ENCODE peak calls at places on chromosome 5, in seven cellular contexts. C, J, B, D, F, V and A are unnamed samples.

GRCh38 chr5:71697967-71698366 is 21.1 kb upstream of the CARTPT start:
- DNase-seq in J (no peak), B (no peak), V (peak; percentile 59), D (peak; percentile 24), F (no peak), C (no peak), A (no peak)

GRCh38 chr5:83927140-83927733 is 206.6 kb upstream of the HAPLN1 start:
- DNase-seq in D (peak; percentile 80), C (peak; percentile 57), F (peak; percentile 83), V (peak; percentile 82), J (peak; percentile 84), B (peak; percentile 56), A (peak; percentile 80)

GRCh38 chr5:162485666-162486292 is 418.2 kb downstream of the GABRG2 start:
- DNase-seq in D (no peak), F (no peak), C (no peak), B (no peak), J (no peak), V (peak; percentile 55), A (no peak)

GRCh38 chr5:134252671-134253070 is 26.8 kb upstream of the PPP2CA start:
- DNase-seq in V (no peak), F (no peak), J (peak; percentile 28), D (no peak), C (peak; percentile 74), B (no peak), A (peak; percentile 18)

GRCh38 chr5:57509501-57510260 is 27.1 kb upstream of the ACTBL2 start:
- DNase-seq in D (no peak), F (no peak), V (no peak), B (no peak), J (no peak), C (no peak), A (no peak)

GRCh38 chr5:138568061-138568824 is 7.0 kb downstream of the HSPA9 start:
- DNase-seq in J (no peak), D (no peak), C (no peak), F (no peak), B (peak; percentile 31), V (no peak), A (no peak)

GRCh38 chr5:3324421-3325101 is 271.1 kb upstream of the IRX1 start:
- DNase-seq in J (peak; percentile 7), B (no peak), F (no peak), D (no peak), C (no peak), V (peak; percentile 43), A (no peak)

GRCh38 chr5:9928266-9928750 is 298.2 kb upstream of the TAS2R1 start:
- DNase-seq in F (no peak), J (no peak), C (no peak), B (no peak), V (no peak), D (no peak), A (no peak)

GRCh38 chr5:80406980-80407734 is 707 bp upstream of the ZFYVE16 start:
- DNase-seq in C (no peak), V (no peak), D (peak; percentile 4), J (no peak), B (peak; percentile 67), F (peak; percentile 19), A (peak; percentile 36)

GRCh38 chr5:33981408-33982171 is 2.9 kb downstream of the SLC45A2 start:
- DNase-seq in F (no peak), J (no peak), V (no peak), D (no peak), B (no peak), C (no peak), A (no peak)

DNA sequence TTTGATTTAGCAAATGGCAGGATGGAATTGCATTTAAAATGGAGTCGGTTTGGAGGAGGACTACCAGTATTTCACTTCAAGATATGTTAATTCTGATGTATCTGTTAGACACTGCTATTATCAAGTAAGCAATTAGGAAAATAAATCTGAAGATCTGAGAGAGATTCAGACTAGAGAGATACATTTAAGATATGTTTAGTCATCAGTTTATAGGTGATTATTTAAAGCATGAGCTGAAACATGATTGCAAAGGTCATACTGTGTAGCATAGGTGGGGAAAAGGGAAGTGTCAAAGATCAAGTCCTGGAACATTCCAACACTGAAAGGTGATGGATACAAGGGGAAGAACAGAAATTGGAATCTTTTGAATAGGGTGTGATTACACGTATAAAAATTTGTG is 79.1 kb downstream of the FAM174A start:
- DNase-seq in C (no peak), B (no peak), D (no peak), V (no peak), J (no peak), F (no peak), A (no peak)
- H3K27me3 ChIP-seq in C (no peaks in the 10 kb centered on the region), B (no peaks in the 10 kb centered on the region), D (no peaks in the 10 kb centered on the region), V (no peaks in the 10 kb centered on the region), J (no peaks in the 10 kb centered on the region), F (no peaks in the 10 kb centered on the region), A (no peaks in the 10 kb centered on the region)

DNA sequence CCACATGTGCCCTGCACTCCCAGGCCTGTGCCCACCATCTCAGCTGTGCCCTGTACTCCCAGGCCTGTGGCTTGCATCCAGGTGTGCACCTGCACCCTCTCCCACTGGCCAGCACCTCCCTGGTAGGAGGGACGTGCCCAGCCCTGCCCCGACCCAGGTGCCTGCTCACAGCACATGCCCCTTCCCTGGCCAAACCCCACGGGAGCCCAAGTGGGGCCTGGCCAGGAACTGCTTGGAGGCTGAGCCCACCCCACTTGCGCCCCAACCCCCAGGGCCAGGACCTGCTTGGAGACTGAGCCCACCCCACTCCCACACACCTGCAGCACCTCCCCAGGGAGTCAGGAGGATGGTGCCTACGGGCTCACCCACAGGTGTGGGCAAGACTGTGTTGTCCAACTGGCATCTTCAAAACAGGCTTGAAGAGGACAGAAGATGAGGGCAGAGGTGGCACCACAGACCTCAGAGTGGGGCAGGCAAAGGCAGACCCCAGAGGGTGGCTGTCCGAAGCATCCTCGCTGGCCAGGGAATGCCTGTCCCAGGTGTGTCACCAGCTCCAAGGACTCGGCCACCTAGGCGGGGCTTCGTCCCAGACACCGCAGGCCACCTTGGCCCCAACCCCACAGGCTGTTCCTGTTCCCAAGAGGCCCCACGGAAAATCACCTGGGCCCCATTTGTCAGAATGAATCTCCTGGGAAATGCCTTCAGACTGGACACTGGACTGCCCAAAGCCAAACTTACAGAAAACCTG is 10.8 kb downstream of the ZDHHC11B start:
- DNase-seq in F (no peak), B (no peak), C (no peak), V (no peak), J (no peak), D (no peak), A (peak; percentile 29)
- H3K4me1 ChIP-seq in F (no peaks in the 10 kb centered on the region), B (no peaks in the 10 kb centered on the region), C (no peaks in the 10 kb centered on the region), V (no peaks in the 10 kb centered on the region), J (no peaks in the 10 kb centered on the region), D (no peaks in the 10 kb centered on the region), A (no peaks in the 10 kb centered on the region)

GRCh38 chr5:59275537-59276276 is 617.8 kb downstream of the PDE4D start:
- DNase-seq in J (peak; percentile 69), D (peak; percentile 37), B (no peak), C (no peak), F (peak; percentile 21), V (peak; percentile 83), A (no peak)

GRCh38 chr5:59276886-59277514 is 616.5 kb downstream of the PDE4D start:
- DNase-seq in D (no peak), V (no peak), F (no peak), B (no peak), C (no peak), J (no peak), A (no peak)

GRCh38 chr5:59274130-59274529 is 619.4 kb downstream of the PDE4D start:
- DNase-seq in J (no peak), V (no peak), F (no peak), D (no peak), C (no peak), B (no peak), A (no peak)

GRCh38 chr5:59275170-59275536 is 618.4 kb downstream of the PDE4D start:
- DNase-seq in F (no peak), D (no peak), V (no peak), B (no peak), C (no peak), J (no peak), A (no peak)

GRCh38 chr5:59276277-59276647 is 617.3 kb downstream of the PDE4D start:
- DNase-seq in D (no peak), F (no peak), V (no peak), C (no peak), B (no peak), J (no peak), A (no peak)
- H3K4me3 ChIP-seq in D (no peak overlapping the region), F (peak overlapping the region; percentile 30), V (peak overlapping the region; percentile 51), C (no peak overlapping the region), B (no peak overlapping the region), J (peak overlapping the region; percentile 22), A (peak overlapping the region; percentile 25)

GRCh38 chr5:55226934-55227737 is at the start of gene MCIDAS:
- DNase-seq in C (peak; percentile 64), V (peak; percentile 93), F (no peak), J (peak; percentile 76), B (peak; percentile 53), D (peak; percentile 70), A (peak; percentile 83)

GRCh38 chr5:55225346-55225745 is 1.8 kb downstream of the MCIDAS start:
- DNase-seq in B (no peak), D (no peak), J (no peak), V (no peak), C (no peak), F (no peak), A (no peak)

GRCh38 chr5:55226027-55226933 is 835 bp downstream of the MCIDAS start:
- DNase-seq in C (peak; percentile 72), F (no peak), J (peak; percentile 80), B (no peak), V (peak; percentile 91), D (peak; percentile 73), A (peak; percentile 89)

GRCh38 chr5:55230086-55230629 is 3.0 kb upstream of the MCIDAS start:
- DNase-seq in B (no peak), C (no peak), J (no peak), D (no peak), V (no peak), F (no peak), A (no peak)

GRCh38 chr5:55227738-55228430 is 769 bp upstream of the MCIDAS start:
- DNase-seq in F (no peak), D (no peak), V (no peak), C (no peak), J (no peak), B (no peak), A (no peak)
- H3K27me3 ChIP-seq in F (peaks cover 100% of the 10 kb centered on the region), D (peaks cover 62% of the 10 kb centered on the region), V (peaks cover 100% of the 10 kb centered on the region), C (no peaks in the 10 kb centered on the region), J (peaks cover 100% of the 10 kb centered on the region), B (peaks cover 87% of the 10 kb centered on the region), A (peaks cover 4% of the 10 kb centered on the region)

GRCh38 chr5:39203291-39203922 is 16.0 kb downstream of the FYB1 start:
- DNase-seq in V (no peak), B (no peak), D (no peak), F (no peak), J (no peak), C (no peak), A (no peak)
- H3K4me1 ChIP-seq in V (no peaks in the 10 kb centered on the region), B (no peaks in the 10 kb centered on the region), D (no peaks in the 10 kb centered on the region), F (no peaks in the 10 kb centered on the region), J (no peaks in the 10 kb centered on the region), C (peaks cover 3% of the 10 kb centered on the region), A (peaks cover 10% of the 10 kb centered on the region)